ENCODE peak calls at places on chromosome 16, in four cellular contexts. R is stimulated activated CD4-positive, alpha-beta T cell treated with anti-CD3 and anti-CD28 coated beads, TNF-alpha, amount 100 ng/mL, for 48 hours; V is naive B cell; Y is AG09309. G is an unnamed sample.

GRCh38 chr16:79876332-79876730 is 275.8 kb upstream of the MAF start:
- DNase-seq in R (no peak), V (no peak), Y (no peak), G (no peak)

GRCh38 chr16:22734313-22734869 is 79.6 kb upstream of the HS3ST2 start:
- DNase-seq in R (no peak), V (no peak), Y (no peak), G (no peak)

GRCh38 chr16:88368036-88368435 is 14.7 kb upstream of the ZNF469 start:
- DNase-seq in R (no peak), V (no peak), Y (no peak), G (no peak)

GRCh38 chr16:49592507-49593422 is 219.2 kb downstream of the C16orf78 start:
- DNase-seq in R (peak; percentile 28), V (peak; percentile 11), Y (no peak), G (no peak)

GRCh38 chr16:8959921-8960787 is 3.6 kb downstream of the USP7 start:
- DNase-seq in R (no peak), V (peak; percentile 54), Y (no peak), G (no peak)

GRCh38 chr16:47728229-47728628 is 267.1 kb downstream of the PHKB start:
- DNase-seq in R (no peak), V (no peak), Y (no peak), G (no peak)

GRCh38 chr16:87457051-87457611 is 35.7 kb downstream of the ZCCHC14 start:
- DNase-seq in R (no peak), V (no peak), Y (no peak), G (no peak)

GRCh38 chr16:70697601-70698170 is 11.8 kb upstream of the MTSS2 start:
- DNase-seq in R (no peak), V (no peak), Y (no peak), G (no peak)

GRCh38 chr16:78444-79145 is 570 bp downstream of the MPG start:
- DNase-seq in R (peak; percentile 19), V (no peak), Y (no peak), G (no peak)

GRCh38 chr16:58499615-58500328 is at the start of gene NDRG4:
- DNase-seq in R (peak; percentile 35), V (peak; percentile 45), Y (peak; percentile 14), G (no peak)

GRCh38 chr16:82263456-82264159 is 93.6 kb upstream of the MPHOSPH6 start:
- DNase-seq in R (peak; percentile 38), V (peak; percentile 32), Y (peak; percentile 8), G (peak; percentile 6)

GRCh38 chr16:57689772-57690558 is 4.6 kb upstream of the DRC7 start:
- DNase-seq in R (no peak), V (peak; percentile 79), Y (no peak), G (no peak)

GRCh38 chr16:2250652-2251280 is 621 bp downstream of the ECI1 start:
- DNase-seq in R (no peak), V (no peak), Y (no peak), G (peak; percentile 30)

GRCh38 chr16:4261557-4262172 is 11.2 kb downstream of the TFAP4 start:
- DNase-seq in R (peak; percentile 31), V (no peak), Y (no peak), G (no peak)

GRCh38 chr16:12420661-12421209 is 383.0 kb downstream of the CPPED1 start:
- DNase-seq in R (no peak), V (no peak), Y (no peak), G (no peak)

GRCh38 chr16:11148045-11148444 is 108.0 kb downstream of the SOCS1 start:
- DNase-seq in R (no peak), V (no peak), Y (no peak), G (no peak)

GRCh38 chr16:57070424-57070823 is 22.0 kb upstream of the CPNE2 start:
- DNase-seq in R (no peak), V (no peak), Y (no peak), G (no peak)

GRCh38 chr16:78505544-78506371 is 406.3 kb downstream of the WWOX start:
- DNase-seq in R (no peak), V (no peak), Y (no peak), G (no peak)